ENCODE peak calls at places on chromosomes 11 and 22, in four cellular contexts. H, K, G and X are unnamed samples.

GRCh38 chr22:50548046-50548912 is 2.6 kb downstream of the KLHDC7B start:
- DNase-seq in K (no peak), G (no peak), H (peak; percentile 89), X (peak; percentile 72)

GRCh38 chr11:86374121-86374520 is 566 bp upstream of the CCDC81 start:
- DNase-seq in G (no peak), K (no peak), H (no peak), X (no peak)

GRCh38 chr11:123672568-123672967 is 18.1 kb upstream of the SCN3B start:
- DNase-seq in H (no peak), K (no peak), G (no peak), X (no peak)

GRCh38 chr11:2673871-2674471 is 25.8 kb downstream of the KCNQ1OT1 start:
- DNase-seq in K (peak; percentile 13), H (peak; percentile 64), G (peak; percentile 54), X (no peak)

GRCh38 chr22:46798366-46799057 is 36.1 kb downstream of the TBC1D22A start:
- DNase-seq in G (peak; percentile 79), H (peak; percentile 95), K (peak; percentile 69), X (peak; percentile 87)

GRCh38 chr11:26201411-26201810 is 130.5 kb upstream of the ANO3 start:
- DNase-seq in K (no peak), G (no peak), H (no peak), X (no peak)

GRCh38 chr11:64339754-64340408 is at the start of gene CCDC88B:
- DNase-seq in H (peak; percentile 86), G (peak; percentile 21), K (no peak), X (peak; percentile 70)

GRCh38 chr11:3056296-3057068 is 741 bp downstream of the CARS1 start:
- DNase-seq in K (peak; percentile 31), G (no peak), H (peak; percentile 84), X (peak; percentile 69)

GRCh38 chr11:132632641-132633124 is 899.6 kb downstream of the OPCML start:
- DNase-seq in H (no peak), G (no peak), K (no peak), X (no peak)

GRCh38 chr11:61540528-61540927 is 32.0 kb downstream of the LRRC10B start:
- DNase-seq in G (no peak), K (no peak), H (no peak), X (no peak)

GRCh38 chr11:36222755-36223635 is 66.2 kb downstream of the COMMD9 start:
- DNase-seq in H (no peak), K (no peak), G (no peak), X (no peak)

GRCh38 chr22:48180631-48181030 is 1418.2 kb downstream of the TBC1D22A start:
- DNase-seq in H (no peak), K (no peak), G (no peak), X (no peak)

GRCh38 chr22:30752771-30753170 is 58.1 kb downstream of the OSBP2 start:
- DNase-seq in K (no peak), H (no peak), G (no peak), X (no peak)

GRCh38 chr22:49303061-49303735 is 524.5 kb downstream of the BRD1 start:
- DNase-seq in K (peak; percentile 7), H (no peak), G (no peak), X (no peak)

GRCh38 chr22:20112623-20113511 is 3.0 kb upstream of the RANBP1 start:
- DNase-seq in K (no peak), G (peak; percentile 26), H (peak; percentile 54), X (peak; percentile 50)

GRCh38 chr11:103947566-103947919 is 88.9 kb upstream of the DDI1 start:
- DNase-seq in H (no peak), K (no peak), G (no peak), X (no peak)

GRCh38 chr22:44214187-44214586 is 33.5 kb downstream of the PARVG start:
- DNase-seq in G (no peak), K (no peak), H (no peak), X (no peak)

GRCh38 chr11:2002807-2003206 is 5.2 kb upstream of the H19 start:
- DNase-seq in H (no peak), K (no peak), G (no peak), X (no peak)

GRCh38 chr11:134041791-134042696 is 26.8 kb upstream of the JAM3 start:
- DNase-seq in H (no peak), G (no peak), K (no peak), X (no peak)

GRCh38 chr11:46160100-46160499 is 38.8 kb upstream of the PHF21A start:
- DNase-seq in G (no peak), K (no peak), H (no peak), X (no peak)

GRCh38 chr11:79309402-79309801 is 131.4 kb downstream of the TENM4 start:
- DNase-seq in K (no peak), H (no peak), G (no peak), X (no peak)

GRCh38 chr11:128872094-128872493 is 5.0 kb upstream of the KCNJ1 start:
- DNase-seq in H (no peak), G (no peak), K (no peak), X (no peak)

GRCh38 chr11:1382831-1383607 is 6.7 kb upstream of the BRSK2 start:
- DNase-seq in H (peak; percentile 95), K (peak; percentile 89), G (peak; percentile 74), X (peak; percentile 88)

GRCh38 chr11:25981998-25982397 is 349.9 kb upstream of the ANO3 start:
- DNase-seq in H (no peak), K (no peak), G (peak; percentile 16), X (no peak)

GRCh38 chr11:120172054-120172881 is 34.4 kb upstream of the TRIM29 start:
- DNase-seq in G (peak; percentile 82), K (peak; percentile 68), H (no peak), X (peak; percentile 76)

GRCh38 chr11:96341237-96342130 is 1.5 kb downstream of the MAML2 start:
- DNase-seq in G (peak; percentile 74), K (peak; percentile 44), H (peak; percentile 91), X (no peak)

GRCh38 chr11:107898270-107898669 is 30.0 kb upstream of the RAB39A start:
- DNase-seq in K (no peak), G (no peak), H (no peak), X (no peak)

GRCh38 chr11:34251640-34251980 is 106.2 kb downstream of the ABTB2 start:
- DNase-seq in G (no peak), H (no peak), K (no peak), X (no peak)

GRCh38 chr11:3971756-3972404 is 116.4 kb downstream of the STIM1 start:
- DNase-seq in K (no peak), H (no peak), G (no peak), X (no peak)

GRCh38 chr11:83282084-83282716 is 4.0 kb downstream of the CCDC90B start:
- DNase-seq in H (no peak), K (no peak), G (no peak), X (no peak)

GRCh38 chr22:17717708-17718107 is 56.6 kb downstream of the BID start:
- DNase-seq in H (no peak), K (no peak), G (no peak), X (no peak)

GRCh38 chr22:33271390-33272161 is 213.4 kb upstream of the SYN3 start:
- DNase-seq in K (peak; percentile 63), G (peak; percentile 35), H (no peak), X (peak; percentile 90)

GRCh38 chr11:130522284-130522961 is 74.0 kb downstream of the ADAMTS15 start:
- DNase-seq in K (peak; percentile 93), H (no peak), G (peak; percentile 91), X (peak; percentile 75)

GRCh38 chr11:13010737-13011342 is 1.7 kb downstream of the RASSF10 start:
- DNase-seq in H (peak; percentile 62), G (no peak), K (no peak), X (peak; percentile 56)

GRCh38 chr11:71418643-71419042 is 29.6 kb downstream of the DHCR7 start:
- DNase-seq in K (no peak), H (no peak), G (no peak), X (no peak)

GRCh38 chr22:31561238-31561887 is 65.0 kb downstream of the SFI1 start:
- DNase-seq in H (no peak), K (peak; percentile 69), G (peak; percentile 77), X (peak; percentile 81)

GRCh38 chr11:126451211-126451802 is 95.8 kb downstream of the ST3GAL4 start:
- DNase-seq in K (no peak), H (no peak), G (no peak), X (no peak)

GRCh38 chr11:126452718-126453117 is 97.2 kb downstream of the ST3GAL4 start:
- DNase-seq in K (no peak), G (no peak), H (no peak), X (no peak)

GRCh38 chr11:126450198-126450597 is 94.7 kb downstream of the ST3GAL4 start:
- DNase-seq in G (no peak), H (no peak), K (no peak), X (no peak)

GRCh38 chr11:126452256-126452655 is 96.8 kb downstream of the ST3GAL4 start:
- DNase-seq in K (no peak), G (no peak), H (no peak), X (no peak)

GRCh38 chr11:126450806-126451205 is 95.3 kb downstream of the ST3GAL4 start:
- DNase-seq in K (no peak), H (no peak), G (no peak), X (no peak)
- TF ChIP-seq POLR2A in K (no peak), H (no peak), G (no peak), X (no peak)

DNA sequence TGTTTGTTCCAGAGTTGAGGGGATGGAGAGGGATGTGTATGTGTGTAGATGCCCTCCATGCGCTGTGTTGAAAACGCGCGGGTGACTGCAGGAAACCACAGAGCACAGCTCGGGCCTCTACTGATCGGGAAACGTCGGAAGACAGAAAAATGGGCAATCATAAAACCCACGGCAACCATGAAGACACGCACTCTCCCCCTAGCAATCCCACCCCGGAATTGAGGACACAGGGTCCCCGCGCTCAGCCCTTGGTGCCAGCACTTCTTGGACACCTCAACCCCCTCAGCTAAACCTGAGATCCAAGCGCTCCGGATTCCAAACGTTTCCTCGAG is 235 bp upstream of the UQCC3 start:
- DNase-seq in G (no peak), H (no peak), K (no peak), X (no peak)
- H3K36me3 ChIP-seq in G (no peaks in the 10 kb centered on the region), H (peaks cover 11% of the 10 kb centered on the region), K (peaks cover 25% of the 10 kb centered on the region), X (no peaks in the 10 kb centered on the region)

DNA sequence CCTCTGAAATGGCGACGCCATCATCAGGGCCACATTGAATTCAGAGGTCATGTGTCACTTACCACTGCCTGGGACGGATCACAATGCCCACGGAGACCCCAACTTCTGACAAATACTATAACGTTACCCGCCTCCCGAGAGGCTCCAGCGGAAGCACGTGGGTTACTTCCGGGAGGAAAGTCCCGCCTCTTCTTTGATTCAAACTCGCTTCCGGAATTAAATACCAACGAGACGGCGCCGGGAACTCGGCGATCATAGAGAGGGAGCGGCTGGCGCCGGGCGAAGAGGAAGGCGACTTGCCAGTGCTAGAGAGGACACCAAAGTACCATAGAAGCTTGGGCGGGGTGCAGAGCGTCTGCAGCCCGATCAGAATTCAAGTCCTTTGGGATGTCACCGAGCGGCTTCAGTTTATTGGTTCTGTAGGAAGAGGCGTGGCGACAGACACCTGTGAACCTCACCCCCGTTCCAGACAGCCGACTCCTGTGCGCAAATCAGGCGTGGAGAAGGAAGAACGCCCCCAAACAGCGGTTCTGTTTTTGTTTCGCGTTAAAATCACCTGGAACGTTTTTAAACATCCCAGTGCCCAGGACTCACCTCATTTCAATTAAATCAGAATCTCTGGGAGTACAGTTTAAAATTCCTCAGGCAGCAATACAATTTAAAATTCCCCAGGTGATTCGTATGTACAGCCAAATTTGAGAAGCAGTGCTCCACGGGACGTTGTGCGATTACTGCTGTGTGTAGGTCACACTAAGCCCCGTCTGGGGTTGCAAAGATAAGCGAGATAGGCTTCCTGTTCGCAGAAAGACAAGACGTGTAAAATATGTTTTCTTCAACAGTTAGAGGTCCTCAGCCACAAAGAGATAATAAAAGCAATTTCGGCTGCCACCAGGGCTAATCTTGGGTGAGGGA is at the start of gene TIMM10:
- DNase-seq in H (peak; percentile 94), G (peak; percentile 93), K (peak; percentile 95), X (peak; percentile 98)
- TF ChIP-seq POLR2A in H (peak; percentile 41), G (no peak), K (peak; percentile 25), X (peak; percentile 78)

GRCh38 chr11:18358646-18359045 is 35.7 kb upstream of the LDHA start:
- DNase-seq in K (no peak), H (no peak), G (no peak), X (no peak)
- H3K36me3 ChIP-seq in K (peaks cover 71% of the 10 kb centered on the region), H (peaks cover 82% of the 10 kb centered on the region), G (no peaks in the 10 kb centered on the region), X (no peaks in the 10 kb centered on the region)